ENCODE peak calls at places on chromosome 21, in five cellular contexts. P is tibial nerve, S is heart left ventricle, I is uterus, W is IMR-90. R is an unnamed sample.

GRCh38 chr21:33660406-33660805 is 18.1 kb downstream of the ITSN1 start:
- DNase-seq in P (no peak), S (no peak), I (no peak), W (no peak), R (no peak)

GRCh38 chr21:17334478-17334877 is 178.4 kb upstream of the CXADR start:
- DNase-seq in P (no peak), S (no peak), I (no peak), W (no peak), R (no peak)

GRCh38 chr21:45811136-45811535 is 167.6 kb downstream of the PCBP3 start:
- DNase-seq in P (no peak), S (no peak), I (no peak), W (no peak), R (no peak)

GRCh38 chr21:45543710-45544448 is 1.6 kb upstream of the SLC19A1 start:
- DNase-seq in P (no peak), S (no peak), I (no peak), W (no peak), R (no peak)

GRCh38 chr21:33893917-33894316 is 21.7 kb downstream of the ATP5PO start:
- DNase-seq in P (no peak), S (no peak), I (no peak), W (no peak), R (no peak)

GRCh38 chr21:33478858-33479678 is 706 bp downstream of the TMEM50B start:
- DNase-seq in P (no peak), S (peak; percentile 45), I (no peak), W (peak; percentile 17), R (no peak)

GRCh38 chr21:41600116-41600515 is 92.2 kb upstream of the TMPRSS2 start:
- DNase-seq in P (no peak), S (no peak), I (no peak), W (no peak), R (no peak)

GRCh38 chr21:33313183-33313582 is 11.6 kb upstream of the IFNAR1 start:
- DNase-seq in P (no peak), S (no peak), I (no peak), W (no peak), R (no peak)

GRCh38 chr21:45019076-45019886 is 55.1 kb upstream of the ADARB1 start:
- DNase-seq in P (no peak), S (peak; percentile 64), I (peak; percentile 18), W (no peak), R (no peak)

GRCh38 chr21:34086887-34087306 is 13.5 kb downstream of the MRPS6 start:
- DNase-seq in P (no peak), S (no peak), I (no peak), W (no peak), R (no peak)

GRCh38 chr21:31193761-31194160 is 150.3 kb downstream of the TIAM1 start:
- DNase-seq in P (no peak), S (no peak), I (no peak), W (no peak), R (no peak)

GRCh38 chr21:36910581-36911307 is 55.7 kb downstream of the HLCS start:
- DNase-seq in P (no peak), S (peak; percentile 48), I (no peak), W (peak; percentile 81), R (peak; percentile 79)

GRCh38 chr21:42665026-42665425 is 11.6 kb downstream of the PDE9A start:
- DNase-seq in P (no peak), S (no peak), I (no peak), W (no peak), R (no peak)

GRCh38 chr21:46633561-46633960 is 1.9 kb upstream of the PRMT2 start:
- DNase-seq in P (no peak), S (no peak), I (no peak), W (no peak), R (no peak)

GRCh38 chr21:46064870-46065214 is 33.1 kb upstream of the COL6A2 start:
- DNase-seq in P (no peak), S (no peak), I (peak; percentile 36), W (no peak), R (peak; percentile 80)

GRCh38 chr21:29365636-29366305 is 67.0 kb downstream of the BACH1 start:
- DNase-seq in P (no peak), S (no peak), I (no peak), W (no peak), R (no peak)
- TF ChIP-seq POLR2A in P (no peak), S (no peak), I (no peak), W (no peak), R (no peak)

DNA sequence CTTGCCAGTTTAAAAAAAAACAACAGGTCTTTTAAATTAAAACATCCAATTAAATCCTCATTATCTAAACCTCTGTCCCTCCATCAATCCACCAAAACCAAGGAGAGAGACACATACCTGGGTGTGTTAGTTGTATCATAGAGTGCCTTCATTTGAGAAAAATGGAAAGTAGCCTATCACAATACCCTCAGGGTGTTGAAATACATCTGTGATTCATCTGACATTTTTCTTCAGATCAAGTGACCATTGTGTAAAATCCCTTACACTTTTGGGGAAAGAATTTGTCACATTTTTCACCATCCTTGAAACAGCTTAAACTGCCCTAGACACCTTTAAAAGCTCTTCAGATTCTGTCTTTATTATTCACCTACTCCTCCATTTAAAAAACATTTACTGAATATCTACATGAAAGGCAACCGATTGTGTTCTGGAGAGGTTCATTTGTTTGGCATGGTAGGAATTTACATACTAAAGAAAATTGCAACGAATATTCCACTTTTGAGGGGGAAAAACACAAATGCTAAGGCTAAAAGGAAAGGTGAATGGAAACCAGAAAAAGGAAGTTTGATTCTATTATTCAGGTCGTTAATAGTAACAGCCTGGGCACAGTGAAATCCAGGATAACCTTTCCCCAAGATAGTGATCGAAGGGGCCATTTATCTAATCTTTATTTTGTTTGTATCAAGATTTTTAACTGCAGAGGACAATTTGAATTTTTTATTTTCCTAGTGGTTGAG is 70.4 kb upstream of the SAMSN1 start:
- DNase-seq in P (no peak), S (no peak), I (no peak), W (no peak), R (no peak)
- TF ChIP-seq POLR2A in P (no peak), S (no peak), I (no peak), W (no peak), R (no peak)

GRCh38 chr21:43789276-43790052 is at the start of gene RRP1:
- DNase-seq in P (peak; percentile 85), S (peak; percentile 94), I (peak; percentile 82), W (peak; percentile 78), R (peak; percentile 84)
- TF ChIP-seq POLR2A in P (peak; percentile 32), S (no peak), I (peak; percentile 71), W (peak; percentile 81), R (no peak)

GRCh38 chr21:25509862-25510261 is 97.4 kb downstream of the MRPL39 start:
- DNase-seq in P (no peak), S (no peak), I (no peak), W (no peak), R (no peak)
- TF ChIP-seq POLR2A in P (no peak), S (no peak), I (no peak), W (no peak), R (no peak)

R was measured in lower leg skin.